ENCODE peak calls at places on chromosomes 16 and 17, in six cellular contexts. N is left colon; D is natural killer cell treated with Interleukin-12 subunit alpha and Interleukin-12 subunit beta and Interleukin-15 and Interleukin-18, amount 100 ng/mL, for 72 hours; F is omental fat pad; Y is H9; X is activated CD4-positive, alpha-beta T cell treated with anti-CD3 and anti-CD28 coated beads for 48 hours. P is an unnamed sample.

GRCh38 chr16:84482951-84483881 is 21.2 kb downstream of the MEAK7 start:
- DNase-seq in F (no peak), D (peak; percentile 37), X (no peak), N (no peak), Y (no peak), P (no peak)

GRCh38 chr17:12402963-12403622 is 262.6 kb upstream of the MYOCD start:
- DNase-seq in X (no peak), F (no peak), D (no peak), N (no peak), Y (no peak), P (peak; percentile 27)

GRCh38 chr16:67248401-67249177 is at the start of gene SLC9A5:
- DNase-seq in D (no peak), F (no peak), N (no peak), X (peak; percentile 36), Y (peak; percentile 61), P (peak; percentile 34)

GRCh38 chr17:44297975-44298374 is 10.4 kb upstream of the RUNDC3A start:
- DNase-seq in N (no peak), Y (no peak), X (no peak), F (no peak), D (no peak), P (no peak)

GRCh38 chr16:14409563-14409962 is 220.5 kb downstream of the PARN start:
- DNase-seq in N (peak; percentile 67), D (no peak), Y (no peak), X (no peak), F (no peak), P (peak; percentile 16)

GRCh38 chr16:84753412-84754325 is 53.9 kb downstream of the USP10 start:
- DNase-seq in F (no peak), Y (no peak), D (no peak), N (no peak), X (no peak), P (no peak)

GRCh38 chr16:90031931-90032663 is 12.8 kb upstream of the DBNDD1 start:
- DNase-seq in N (no peak), D (no peak), X (no peak), F (no peak), Y (no peak), P (no peak)

GRCh38 chr16:81697321-81697885 is 81.7 kb upstream of the PLCG2 start:
- DNase-seq in F (no peak), X (peak; percentile 62), Y (peak; percentile 77), D (no peak), N (peak; percentile 52), P (peak; percentile 61)

GRCh38 chr16:55035037-55035436 is 104.4 kb downstream of the IRX5 start:
- DNase-seq in F (no peak), X (peak; percentile 61), Y (peak; percentile 66), D (no peak), N (no peak), P (peak; percentile 35)

GRCh38 chr17:35046740-35047283 is 16.7 kb downstream of the RFFL start:
- DNase-seq in Y (no peak), D (no peak), N (no peak), X (peak; percentile 73), F (no peak), P (no peak)

GRCh38 chr17:77828749-77829539 is 129.6 kb upstream of the TNRC6C start:
- DNase-seq in Y (no peak), N (no peak), D (peak; percentile 3), F (peak; percentile 10), X (no peak), P (no peak)

GRCh38 chr16:76756951-76757350 is 434.0 kb upstream of the MON1B start:
- DNase-seq in D (no peak), N (no peak), Y (no peak), X (no peak), F (no peak), P (no peak)

GRCh38 chr16:30562021-30562420 is 3.8 kb upstream of the ZNF764 start:
- DNase-seq in Y (no peak), F (no peak), X (no peak), N (peak; percentile 63), D (no peak), P (no peak)

GRCh38 chr17:27653572-27653971 is 22.6 kb downstream of the LGALS9 start:
- DNase-seq in D (no peak), N (no peak), F (no peak), X (no peak), Y (no peak), P (no peak)

GRCh38 chr17:36652716-36653115 is 51.3 kb downstream of the MRM1 start:
- DNase-seq in N (peak; percentile 77), F (no peak), D (no peak), X (no peak), Y (no peak), P (peak; percentile 19)

P was measured in RKO.